ENCODE peak calls at places on chromosomes 4 and X, in six cellular contexts. F is tibial artery, S is stomach, J is right atrium auricular region, X is neural progenitor cell, R is HepG2. I is an unnamed sample.

GRCh38 chr4:186946140-186946539 is 222.5 kb upstream of the FAT1 start:
- DNase-seq in X (peak), J (no peak), R (no peak), S (no peak), F (no peak), I (no peak)

GRCh38 chr4:145480257-145480656 is 1.4 kb upstream of the SMAD1 start:
- DNase-seq in R (no peak), S (no peak), X (no peak), J (no peak), F (no peak), I (no peak)

GRCh38 chr4:174041555-174042110 is 241.8 kb downstream of the FBXO8 start:
- DNase-seq in X (peak), S (no peak), R (no peak), F (no peak), J (no peak), I (no peak)

GRCh38 chr4:21012851-21013331 is 312.6 kb downstream of the PACRGL start:
- DNase-seq in X (no peak), S (no peak), J (no peak), F (no peak), R (no peak), I (no peak)

GRCh38 chr4:161601011-161601410 is 562.8 kb downstream of the FSTL5 start:
- DNase-seq in R (no peak), S (no peak), J (no peak), F (no peak), X (no peak), I (no peak)

GRCh38 chrX:12973561-12974216 is 1.2 kb upstream of the TMSB4X start:
- DNase-seq in X (peak), J (no peak), F (peak), R (no peak), S (peak), I (no peak)

GRCh38 chr4:153122855-153123254 is 81.4 kb upstream of the TRIM2 start:
- DNase-seq in S (no peak), F (no peak), J (no peak), R (no peak), X (no peak), I (no peak)

GRCh38 chrX:46408553-46409407 is 136.4 kb downstream of the ZNF674 start:
- DNase-seq in R (peak), J (peak), X (peak), F (peak), S (peak), I (peak)

GRCh38 chr4:2924286-2924685 is 38.9 kb downstream of the NOP14 start:
- DNase-seq in F (peak), S (peak), J (no peak), X (no peak), R (no peak), I (no peak)

GRCh38 chr4:40255722-40256281 is 59.0 kb downstream of the RHOH start:
- DNase-seq in R (peak), S (no peak), J (no peak), X (no peak), F (no peak), I (no peak)

GRCh38 chr4:122914938-122915337 is 7.5 kb downstream of the NUDT6 start:
- DNase-seq in R (no peak), S (no peak), X (no peak), J (no peak), F (no peak), I (no peak)

GRCh38 chrX:81261576-81261975 is 59.7 kb downstream of the SH3BGRL start:
- DNase-seq in X (no peak), S (no peak), F (no peak), R (peak), J (no peak), I (no peak)

GRCh38 chr4:174292473-174292872 is 8.8 kb downstream of the CEP44 start:
- DNase-seq in J (no peak), F (no peak), S (no peak), X (no peak), R (no peak), I (no peak)

GRCh38 chr4:165580379-165580905 is 201.6 kb downstream of the CPE start:
- DNase-seq in S (no peak), X (no peak), R (no peak), F (no peak), J (peak), I (no peak)

GRCh38 chr4:176376032-176376614 is 56.4 kb downstream of the SPCS3 start:
- DNase-seq in R (no peak), X (peak), J (no peak), F (no peak), S (no peak), I (no peak)

GRCh38 chr4:16827762-16828724 is 70.4 kb downstream of the LDB2 start:
- DNase-seq in J (no peak), S (no peak), R (no peak), F (no peak), X (peak), I (no peak)

GRCh38 chr4:40121515-40121914 is 64.9 kb downstream of the N4BP2 start:
- DNase-seq in S (no peak), F (no peak), J (no peak), R (no peak), X (no peak), I (no peak)

GRCh38 chr4:24686866-24687672 is 102.7 kb upstream of the DHX15 start:
- DNase-seq in X (peak), R (peak), J (no peak), F (no peak), S (peak), I (no peak)

GRCh38 chr4:32417113-32417704 is 1697.0 kb downstream of the PCDH7 start:
- DNase-seq in S (no peak), R (no peak), J (no peak), X (no peak), F (no peak), I (no peak)
- TF ChIP-seq CTCF in S (no peak), R (no peak), J (no peak), X (peak), F (no peak), I (peak)

GRCh38 chr4:87838207-87838606 is 5.4 kb downstream of the MEPE start:
- DNase-seq in S (no peak), X (peak), F (no peak), J (no peak), R (no peak), I (no peak)
- TF ChIP-seq CTCF in S (no peak), X (peak), F (peak), J (peak), R (peak), I (peak)

GRCh38 chr4:84151574-84151973 is 347.5 kb downstream of the NKX6-1 start:
- DNase-seq in F (no peak), R (no peak), J (no peak), X (no peak), S (peak), I (no peak)
- TF ChIP-seq CTCF in F (no peak), R (peak), J (no peak), X (no peak), S (no peak), I (no peak)

GRCh38 chrX:74272230-74272629 is 31.8 kb upstream of the ZCCHC13 start:
- DNase-seq in R (no peak), J (no peak), F (no peak), X (no peak), S (no peak), I (no peak)
- TF ChIP-seq CTCF in R (no peak), J (no peak), F (no peak), X (no peak), S (no peak), I (no peak)

I was measured in progenitor cell of endocrine pancreas.